ENCODE peak calls at places on chromosomes 2 and 18, in five cellular contexts. One of them, this sample, is unnamed.

GRCh38 chr2:98608962-98609604 is 694 bp downstream of the UNC50 start:
- DNase-seq in BJ: no peak
- DNase-seq in A549: peak
- DNase-seq in right lobe of liver: no peak
- DNase-seq in breast epithelium: no peak
- DNase-seq in this sample: no peak

GRCh38 chr2:1854747-1855146 is 110.4 kb upstream of the PXDN start:
- DNase-seq in A549: peak
- DNase-seq in breast epithelium: no peak
- DNase-seq in right lobe of liver: no peak
- DNase-seq in BJ: no peak
- DNase-seq in this sample: no peak

GRCh38 chr2:160397530-160397865 is 96.1 kb downstream of the RBMS1 start:
- DNase-seq in A549: no peak
- DNase-seq in breast epithelium: no peak
- DNase-seq in right lobe of liver: no peak
- DNase-seq in BJ: no peak
- DNase-seq in this sample: no peak

GRCh38 chr2:238449909-238450417 is 23.2 kb downstream of the ASB1 start:
- DNase-seq in BJ: no peak
- DNase-seq in A549: no peak
- DNase-seq in breast epithelium: peak
- DNase-seq in right lobe of liver: peak
- DNase-seq in this sample: no peak

GRCh38 chr2:82301506-82301905 is 1997.0 kb upstream of the LRRTM1 start:
- DNase-seq in BJ: no peak
- DNase-seq in right lobe of liver: no peak
- DNase-seq in A549: no peak
- DNase-seq in breast epithelium: no peak
- DNase-seq in this sample: no peak

GRCh38 chr2:157443795-157444642 is at the start of gene CYTIP:
- DNase-seq in A549: no peak
- DNase-seq in breast epithelium: peak
- DNase-seq in right lobe of liver: no peak
- DNase-seq in BJ: no peak
- DNase-seq in this sample: no peak

GRCh38 chr2:237431372-237431771 is 17.4 kb upstream of the COL6A3 start:
- DNase-seq in right lobe of liver: no peak
- DNase-seq in breast epithelium: no peak
- DNase-seq in A549: no peak
- DNase-seq in BJ: peak
- DNase-seq in this sample: no peak

GRCh38 chr2:171655584-171655983 is 31.7 kb upstream of the DYNC1I2 start:
- DNase-seq in BJ: no peak
- DNase-seq in breast epithelium: no peak
- DNase-seq in right lobe of liver: no peak
- DNase-seq in A549: no peak
- DNase-seq in this sample: no peak

GRCh38 chr2:234368861-234369261 is 128.0 kb downstream of the ARL4C start:
- DNase-seq in A549: peak
- DNase-seq in right lobe of liver: no peak
- DNase-seq in BJ: peak
- DNase-seq in breast epithelium: peak
- DNase-seq in this sample: no peak

GRCh38 chr18:59272971-59273935 is at the start of gene RAX:
- DNase-seq in breast epithelium: no peak
- DNase-seq in BJ: no peak
- DNase-seq in right lobe of liver: no peak
- DNase-seq in A549: peak
- DNase-seq in this sample: no peak

GRCh38 chr18:5476961-5477800 is 66.6 kb downstream of the EPB41L3 start:
- DNase-seq in breast epithelium: no peak
- DNase-seq in A549: no peak
- DNase-seq in right lobe of liver: no peak
- DNase-seq in BJ: no peak
- DNase-seq in this sample: no peak

GRCh38 chr2:65300134-65300771 is 72.6 kb downstream of the ACTR2 start:
- DNase-seq in breast epithelium: peak
- DNase-seq in BJ: no peak
- DNase-seq in A549: no peak
- DNase-seq in right lobe of liver: no peak
- DNase-seq in this sample: no peak

GRCh38 chr2:152875832-152876669 is 157.6 kb downstream of the ARL6IP6 start:
- DNase-seq in right lobe of liver: no peak
- DNase-seq in A549: no peak
- DNase-seq in BJ: peak
- DNase-seq in breast epithelium: no peak
- DNase-seq in this sample: no peak

GRCh38 chr2:241036397-241036963 is 38.1 kb downstream of the SNED1 start:
- DNase-seq in right lobe of liver: no peak
- DNase-seq in breast epithelium: peak
- DNase-seq in A549: no peak
- DNase-seq in BJ: no peak
- DNase-seq in this sample: peak

GRCh38 chr2:234395801-234396478 is 100.9 kb downstream of the ARL4C start:
- DNase-seq in breast epithelium: no peak
- DNase-seq in BJ: no peak
- DNase-seq in A549: no peak
- DNase-seq in right lobe of liver: no peak
- DNase-seq in this sample: no peak

GRCh38 chr2:78020500-78020899 is 498.3 kb upstream of the LRRTM4 start:
- DNase-seq in right lobe of liver: no peak
- DNase-seq in breast epithelium: no peak
- DNase-seq in BJ: no peak
- DNase-seq in A549: no peak
- DNase-seq in this sample: no peak

GRCh38 chr18:75070625-75071483 is 138.1 kb downstream of the PTGR3 start:
- DNase-seq in breast epithelium: peak
- DNase-seq in BJ: peak
- DNase-seq in right lobe of liver: no peak
- DNase-seq in A549: peak
- DNase-seq in this sample: no peak

GRCh38 chr2:186159101-186159500 is 327.0 kb upstream of the ZC3H15 start:
- DNase-seq in right lobe of liver: no peak
- DNase-seq in A549: no peak
- DNase-seq in BJ: no peak
- DNase-seq in breast epithelium: no peak
- DNase-seq in this sample: no peak

DNA sequence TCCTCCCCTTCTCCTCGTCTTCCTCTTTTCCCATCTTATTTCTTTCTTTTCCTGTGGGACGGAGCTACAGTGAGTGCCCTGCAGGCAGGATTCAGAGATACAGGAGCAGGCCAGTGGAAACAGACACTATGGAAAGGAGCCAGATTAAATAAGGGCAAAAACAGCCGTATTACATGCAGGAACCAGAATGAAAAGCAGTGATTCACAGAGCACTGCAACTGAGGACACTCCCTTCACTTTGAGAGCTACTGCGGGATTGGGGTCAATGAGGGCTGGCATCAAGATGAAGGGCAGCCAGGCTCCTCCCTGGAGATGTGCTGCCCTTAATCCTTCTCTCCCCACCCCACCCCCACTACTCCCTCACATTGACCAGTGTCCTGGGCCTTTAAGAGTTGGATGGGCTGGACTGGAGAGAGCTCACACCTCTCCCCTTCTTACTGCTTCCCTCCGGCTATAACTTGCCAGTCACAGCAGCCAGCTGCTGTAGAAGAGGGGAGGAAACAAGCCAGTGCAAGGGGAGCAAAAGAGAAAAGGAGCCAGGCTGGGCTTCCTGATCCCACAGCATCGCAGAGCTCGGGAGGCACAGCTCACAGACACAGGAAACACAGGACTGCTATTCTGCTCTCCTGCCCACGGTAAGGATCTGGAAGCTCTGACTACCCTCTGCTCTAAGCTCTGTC is at the start of gene PLCD4:
- DNase-seq in A549: no peak
- DNase-seq in BJ: peak
- DNase-seq in breast epithelium: no peak
- DNase-seq in right lobe of liver: peak
- DNase-seq in this sample: peak
- H3K4me3 ChIP-seq in A549: peak
- H3K4me3 ChIP-seq in BJ: no peak
- H3K4me3 ChIP-seq in breast epithelium: peak
- H3K4me3 ChIP-seq in right lobe of liver: peak
- H3K4me3 ChIP-seq in this sample: peak

DNA sequence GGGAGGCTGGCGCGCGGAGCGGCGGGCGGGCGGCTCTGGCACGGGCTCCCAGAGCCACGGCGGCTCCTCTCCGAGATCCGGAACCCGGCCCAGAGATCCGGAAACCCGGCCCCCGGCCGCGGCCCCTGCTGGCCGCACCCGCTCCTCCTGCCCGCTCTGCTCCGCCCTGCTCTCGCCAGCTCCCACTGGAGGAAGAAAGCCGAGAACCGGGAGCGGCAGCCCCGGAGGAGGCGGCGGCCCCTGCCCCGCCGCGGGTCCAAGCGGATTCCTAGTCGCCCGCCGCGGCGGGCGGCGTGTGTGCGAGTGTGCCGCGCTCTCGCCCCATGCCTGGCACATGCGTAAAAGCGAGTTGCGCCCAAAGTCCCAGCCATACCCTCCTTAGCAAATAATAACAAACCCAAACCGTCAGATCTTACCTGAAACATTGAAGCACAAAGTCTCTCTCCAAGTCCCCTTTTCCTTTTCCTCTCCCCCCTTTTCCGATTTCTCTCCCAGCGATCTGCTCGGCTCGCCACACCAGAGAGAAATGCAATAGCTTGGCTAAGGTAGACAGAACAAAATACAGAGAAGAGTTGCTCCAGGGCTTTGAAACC is 108.7 kb upstream of the KCTD1 start:
- DNase-seq in breast epithelium: peak
- DNase-seq in BJ: no peak
- DNase-seq in right lobe of liver: peak
- DNase-seq in A549: peak
- DNase-seq in this sample: peak
- TF ChIP-seq CTCF in breast epithelium: peak
- TF ChIP-seq CTCF in BJ: peak
- TF ChIP-seq CTCF in right lobe of liver: peak
- TF ChIP-seq CTCF in A549: no peak
- TF ChIP-seq CTCF in this sample: peak

GRCh38 chr2:134443814-134444480 is 190.1 kb downstream of the MGAT5 start:
- DNase-seq in breast epithelium: no peak
- DNase-seq in right lobe of liver: no peak
- DNase-seq in BJ: no peak
- DNase-seq in A549: no peak
- DNase-seq in this sample: no peak

GRCh38 chr2:134441153-134441863 is 187.4 kb downstream of the MGAT5 start:
- DNase-seq in breast epithelium: no peak
- DNase-seq in right lobe of liver: no peak
- DNase-seq in BJ: no peak
- DNase-seq in A549: no peak
- DNase-seq in this sample: no peak

GRCh38 chr2:134438371-134438770 is 184.5 kb downstream of the MGAT5 start:
- DNase-seq in BJ: no peak
- DNase-seq in breast epithelium: no peak
- DNase-seq in right lobe of liver: no peak
- DNase-seq in A549: no peak
- DNase-seq in this sample: no peak

GRCh38 chr2:134436706-134437105 is 182.8 kb downstream of the MGAT5 start:
- DNase-seq in BJ: no peak
- DNase-seq in right lobe of liver: no peak
- DNase-seq in breast epithelium: no peak
- DNase-seq in A549: no peak
- DNase-seq in this sample: no peak

DNA sequence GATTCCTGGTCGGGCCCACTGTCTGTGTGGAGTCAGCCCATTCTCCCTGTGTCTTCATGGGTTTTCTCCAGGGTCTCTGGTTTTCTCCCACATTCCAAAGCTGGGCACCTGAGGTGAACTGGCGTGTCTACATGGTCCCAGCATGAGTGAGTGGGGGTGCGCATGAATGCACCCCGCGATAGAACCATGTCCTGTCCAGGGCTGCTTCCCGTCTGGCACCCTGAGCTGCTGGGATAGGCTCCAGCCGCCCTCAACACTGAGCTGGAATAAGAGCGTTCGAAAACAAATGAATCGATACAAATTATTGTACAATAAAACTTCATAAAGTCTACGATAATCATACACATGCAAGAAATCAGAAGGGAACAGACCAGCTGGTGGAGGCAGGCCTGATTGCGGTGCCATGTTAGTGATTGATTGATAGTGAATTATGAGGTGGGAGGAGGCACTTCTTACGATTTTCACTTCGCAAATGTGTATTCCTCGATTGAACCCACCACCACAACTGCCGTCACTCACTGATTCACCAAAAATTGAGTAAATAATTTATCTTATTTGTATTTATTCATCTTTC is 186.6 kb downstream of the MGAT5 start:
- DNase-seq in breast epithelium: no peak
- DNase-seq in A549: no peak
- DNase-seq in right lobe of liver: no peak
- DNase-seq in BJ: no peak
- DNase-seq in this sample: no peak
- H3K4me3 ChIP-seq in breast epithelium: no peak
- H3K4me3 ChIP-seq in A549: no peak
- H3K4me3 ChIP-seq in right lobe of liver: no peak
- H3K4me3 ChIP-seq in BJ: no peak
- H3K4me3 ChIP-seq in this sample: no peak

GRCh38 chr18:31104444-31104843 is 2.2 kb upstream of the DSC2 start:
- DNase-seq in breast epithelium: no peak
- DNase-seq in BJ: no peak
- DNase-seq in right lobe of liver: no peak
- DNase-seq in A549: no peak
- DNase-seq in this sample: no peak
- TF ChIP-seq CTCF in breast epithelium: no peak
- TF ChIP-seq CTCF in BJ: no peak
- TF ChIP-seq CTCF in right lobe of liver: no peak
- TF ChIP-seq CTCF in A549: no peak
- TF ChIP-seq CTCF in this sample: no peak